ENCODE peak calls at places on chromosomes 2 and 18, in ten cellular contexts. One of them, this sample, is unnamed.

GRCh38 chr2:10333966-10334365 is 31.3 kb downstream of the HPCAL1 start:
- DNase-seq in hepatocyte: no peak
- DNase-seq in spleen: no peak
- DNase-seq in Peyer's patch: no peak
- DNase-seq in heart left ventricle: no peak
- DNase-seq in bronchial epithelial cell: no peak
- DNase-seq in adrenal gland: no peak
- DNase-seq in CD8-positive, alpha-beta memory T cell: no peak
- DNase-seq in endodermal cell: no peak
- DNase-seq in cardiac muscle cell: no peak
- DNase-seq in this sample: no peak

GRCh38 chr2:147777408-147777807 is 67.4 kb upstream of the ACVR2A start:
- DNase-seq in hepatocyte: no peak
- DNase-seq in spleen: no peak
- DNase-seq in Peyer's patch: no peak
- DNase-seq in heart left ventricle: no peak
- DNase-seq in bronchial epithelial cell: no peak
- DNase-seq in adrenal gland: no peak
- DNase-seq in CD8-positive, alpha-beta memory T cell: no peak
- DNase-seq in endodermal cell: no peak
- DNase-seq in cardiac muscle cell: no peak
- DNase-seq in this sample: no peak

GRCh38 chr2:55743583-55743982 is 49.9 kb upstream of the PNPT1 start:
- DNase-seq in hepatocyte: no peak
- DNase-seq in spleen: no peak
- DNase-seq in Peyer's patch: no peak
- DNase-seq in heart left ventricle: no peak
- DNase-seq in bronchial epithelial cell: peak; percentile 54
- DNase-seq in adrenal gland: no peak
- DNase-seq in CD8-positive, alpha-beta memory T cell: no peak
- DNase-seq in endodermal cell: no peak
- DNase-seq in cardiac muscle cell: peak; percentile 69
- DNase-seq in this sample: no peak

GRCh38 chr2:156110890-156111289 is 221.6 kb downstream of the NR4A2 start:
- DNase-seq in hepatocyte: peak; percentile 17
- DNase-seq in spleen: no peak
- DNase-seq in Peyer's patch: peak; percentile 47
- DNase-seq in heart left ventricle: no peak
- DNase-seq in bronchial epithelial cell: peak; percentile 32
- DNase-seq in adrenal gland: no peak
- DNase-seq in CD8-positive, alpha-beta memory T cell: no peak
- DNase-seq in endodermal cell: peak; percentile 88
- DNase-seq in cardiac muscle cell: no peak
- DNase-seq in this sample: no peak

GRCh38 chr2:232320038-232320790 is 58.3 kb upstream of the ALPP start:
- DNase-seq in hepatocyte: no peak
- DNase-seq in spleen: no peak
- DNase-seq in Peyer's patch: no peak
- DNase-seq in heart left ventricle: no peak
- DNase-seq in bronchial epithelial cell: no peak
- DNase-seq in adrenal gland: peak; percentile 2
- DNase-seq in CD8-positive, alpha-beta memory T cell: no peak
- DNase-seq in endodermal cell: peak; percentile 10
- DNase-seq in cardiac muscle cell: peak; percentile 23
- DNase-seq in this sample: peak; percentile 13

GRCh38 chr2:238551091-238551490 is 124.4 kb downstream of the ASB1 start:
- DNase-seq in hepatocyte: no peak
- DNase-seq in spleen: no peak
- DNase-seq in Peyer's patch: no peak
- DNase-seq in heart left ventricle: no peak
- DNase-seq in bronchial epithelial cell: peak; percentile 27
- DNase-seq in adrenal gland: no peak
- DNase-seq in CD8-positive, alpha-beta memory T cell: no peak
- DNase-seq in endodermal cell: no peak
- DNase-seq in cardiac muscle cell: no peak
- DNase-seq in this sample: no peak

GRCh38 chr2:56741601-56742102 is 557.9 kb downstream of the CCDC85A start:
- DNase-seq in hepatocyte: peak; percentile 72
- DNase-seq in spleen: no peak
- DNase-seq in Peyer's patch: no peak
- DNase-seq in heart left ventricle: peak; percentile 40
- DNase-seq in bronchial epithelial cell: peak; percentile 94
- DNase-seq in adrenal gland: peak; percentile 30
- DNase-seq in CD8-positive, alpha-beta memory T cell: no peak
- DNase-seq in endodermal cell: peak; percentile 61
- DNase-seq in cardiac muscle cell: peak; percentile 93
- DNase-seq in this sample: peak; percentile 63

GRCh38 chr2:167196461-167197252 is 308.4 kb downstream of the XIRP2 start:
- DNase-seq in hepatocyte: peak; percentile 9
- DNase-seq in spleen: no peak
- DNase-seq in Peyer's patch: no peak
- DNase-seq in heart left ventricle: peak; percentile 59
- DNase-seq in bronchial epithelial cell: no peak
- DNase-seq in adrenal gland: peak; percentile 35
- DNase-seq in CD8-positive, alpha-beta memory T cell: no peak
- DNase-seq in endodermal cell: no peak
- DNase-seq in cardiac muscle cell: peak; percentile 67
- DNase-seq in this sample: no peak

GRCh38 chr18:58993260-58993659 is 128.6 kb downstream of the ZNF532 start:
- DNase-seq in hepatocyte: no peak
- DNase-seq in spleen: no peak
- DNase-seq in Peyer's patch: no peak
- DNase-seq in heart left ventricle: no peak
- DNase-seq in bronchial epithelial cell: peak; percentile 82
- DNase-seq in adrenal gland: no peak
- DNase-seq in CD8-positive, alpha-beta memory T cell: no peak
- DNase-seq in endodermal cell: no peak
- DNase-seq in cardiac muscle cell: peak; percentile 91
- DNase-seq in this sample: no peak

GRCh38 chr18:58995663-58996062 is 131.0 kb downstream of the ZNF532 start:
- DNase-seq in hepatocyte: no peak
- DNase-seq in spleen: no peak
- DNase-seq in Peyer's patch: no peak
- DNase-seq in heart left ventricle: no peak
- DNase-seq in bronchial epithelial cell: no peak
- DNase-seq in adrenal gland: no peak
- DNase-seq in CD8-positive, alpha-beta memory T cell: no peak
- DNase-seq in endodermal cell: no peak
- DNase-seq in cardiac muscle cell: no peak
- DNase-seq in this sample: no peak

GRCh38 chr18:58997811-58998337 is 133.2 kb downstream of the ZNF532 start:
- DNase-seq in hepatocyte: no peak
- DNase-seq in spleen: no peak
- DNase-seq in Peyer's patch: no peak
- DNase-seq in heart left ventricle: no peak
- DNase-seq in bronchial epithelial cell: peak; percentile 55
- DNase-seq in adrenal gland: no peak
- DNase-seq in CD8-positive, alpha-beta memory T cell: no peak
- DNase-seq in endodermal cell: no peak
- DNase-seq in cardiac muscle cell: peak; percentile 93
- DNase-seq in this sample: peak; percentile 75

GRCh38 chr18:58998421-58999203 is 133.9 kb downstream of the ZNF532 start:
- DNase-seq in hepatocyte: no peak
- DNase-seq in spleen: no peak
- DNase-seq in Peyer's patch: no peak
- DNase-seq in heart left ventricle: peak; percentile 72
- DNase-seq in bronchial epithelial cell: peak; percentile 74
- DNase-seq in adrenal gland: peak; percentile 47
- DNase-seq in CD8-positive, alpha-beta memory T cell: no peak
- DNase-seq in endodermal cell: peak; percentile 27
- DNase-seq in cardiac muscle cell: peak; percentile 88
- DNase-seq in this sample: peak; percentile 79

DNA sequence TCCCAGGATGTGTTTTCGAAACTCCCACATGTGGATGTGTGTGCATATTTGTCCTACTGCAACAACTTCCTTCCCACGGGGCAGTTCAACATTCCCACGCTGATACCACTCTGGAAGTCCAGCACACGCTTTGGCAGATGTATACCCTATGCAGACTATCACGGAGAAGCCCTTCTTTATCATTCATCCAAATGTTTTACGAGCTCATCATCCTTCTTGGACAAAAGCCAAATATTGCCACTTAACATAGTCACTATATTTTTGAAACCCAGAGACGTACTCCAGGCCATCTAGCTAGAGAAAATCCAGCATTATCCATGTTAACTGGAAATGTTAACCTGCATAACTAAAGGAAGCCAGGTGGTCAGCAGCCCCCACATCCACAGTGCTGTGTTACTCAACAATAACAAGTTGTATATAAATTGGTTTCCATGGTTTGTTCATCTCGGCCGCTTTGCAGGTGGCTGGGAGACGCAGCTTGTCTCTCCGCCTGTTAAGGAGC is 131.5 kb downstream of the ZNF532 start:
- DNase-seq in hepatocyte: peak; percentile 19
- DNase-seq in spleen: no peak
- DNase-seq in Peyer's patch: no peak
- DNase-seq in heart left ventricle: peak; percentile 64
- DNase-seq in bronchial epithelial cell: peak; percentile 35
- DNase-seq in adrenal gland: no peak
- DNase-seq in CD8-positive, alpha-beta memory T cell: no peak
- DNase-seq in endodermal cell: no peak
- DNase-seq in cardiac muscle cell: peak; percentile 96
- DNase-seq in this sample: no peak
- H3K4me3 ChIP-seq in hepatocyte: no peak overlapping the region
- H3K4me3 ChIP-seq in spleen: no peak overlapping the region
- H3K4me3 ChIP-seq in Peyer's patch: no peak overlapping the region
- H3K4me3 ChIP-seq in heart left ventricle: no peak overlapping the region
- H3K4me3 ChIP-seq in bronchial epithelial cell: no peak overlapping the region
- H3K4me3 ChIP-seq in adrenal gland: no peak overlapping the region
- H3K4me3 ChIP-seq in CD8-positive, alpha-beta memory T cell: no peak overlapping the region
- H3K4me3 ChIP-seq in endodermal cell: no peak overlapping the region
- H3K4me3 ChIP-seq in cardiac muscle cell: no peak overlapping the region
- H3K4me3 ChIP-seq in this sample: no peak overlapping the region

GRCh38 chr2:165687376-165687775 is 106.7 kb downstream of the GALNT3 start:
- DNase-seq in hepatocyte: no peak
- DNase-seq in spleen: no peak
- DNase-seq in Peyer's patch: no peak
- DNase-seq in heart left ventricle: no peak
- DNase-seq in bronchial epithelial cell: no peak
- DNase-seq in adrenal gland: no peak
- DNase-seq in CD8-positive, alpha-beta memory T cell: no peak
- DNase-seq in endodermal cell: no peak
- DNase-seq in cardiac muscle cell: no peak
- DNase-seq in this sample: no peak
- H3K27me3 ChIP-seq in hepatocyte: no peaks in the 10 kb centered on the region
- H3K27me3 ChIP-seq in spleen: no peaks in the 10 kb centered on the region
- H3K27me3 ChIP-seq in Peyer's patch: no peaks in the 10 kb centered on the region
- H3K27me3 ChIP-seq in heart left ventricle: no peaks in the 10 kb centered on the region
- H3K27me3 ChIP-seq in bronchial epithelial cell: no peaks in the 10 kb centered on the region
- H3K27me3 ChIP-seq in adrenal gland: no peaks in the 10 kb centered on the region
- H3K27me3 ChIP-seq in CD8-positive, alpha-beta memory T cell: no peaks in the 10 kb centered on the region
- H3K27me3 ChIP-seq in endodermal cell: no peaks in the 10 kb centered on the region
- H3K27me3 ChIP-seq in cardiac muscle cell: no peaks in the 10 kb centered on the region
- H3K27me3 ChIP-seq in this sample: no peaks in the 10 kb centered on the region

GRCh38 chr2:23492337-23492675 is 107.3 kb downstream of the KLHL29 start:
- DNase-seq in hepatocyte: no peak
- DNase-seq in spleen: peak; percentile 46
- DNase-seq in Peyer's patch: no peak
- DNase-seq in heart left ventricle: no peak
- DNase-seq in bronchial epithelial cell: no peak
- DNase-seq in adrenal gland: no peak
- DNase-seq in CD8-positive, alpha-beta memory T cell: no peak
- DNase-seq in endodermal cell: no peak
- DNase-seq in cardiac muscle cell: no peak
- DNase-seq in this sample: no peak

GRCh38 chr2:23491622-23492336 is 106.8 kb downstream of the KLHL29 start:
- DNase-seq in hepatocyte: no peak
- DNase-seq in spleen: peak; percentile 70
- DNase-seq in Peyer's patch: no peak
- DNase-seq in heart left ventricle: no peak
- DNase-seq in bronchial epithelial cell: no peak
- DNase-seq in adrenal gland: no peak
- DNase-seq in CD8-positive, alpha-beta memory T cell: no peak
- DNase-seq in endodermal cell: no peak
- DNase-seq in cardiac muscle cell: no peak
- DNase-seq in this sample: no peak

GRCh38 chr2:23493849-23494248 is 108.9 kb downstream of the KLHL29 start:
- DNase-seq in hepatocyte: no peak
- DNase-seq in spleen: no peak
- DNase-seq in Peyer's patch: no peak
- DNase-seq in heart left ventricle: no peak
- DNase-seq in bronchial epithelial cell: no peak
- DNase-seq in adrenal gland: no peak
- DNase-seq in CD8-positive, alpha-beta memory T cell: no peak
- DNase-seq in endodermal cell: no peak
- DNase-seq in cardiac muscle cell: no peak
- DNase-seq in this sample: no peak

GRCh38 chr2:23495661-23496114 is 110.7 kb downstream of the KLHL29 start:
- DNase-seq in hepatocyte: no peak
- DNase-seq in spleen: peak; percentile 67
- DNase-seq in Peyer's patch: no peak
- DNase-seq in heart left ventricle: peak; percentile 52
- DNase-seq in bronchial epithelial cell: no peak
- DNase-seq in adrenal gland: no peak
- DNase-seq in CD8-positive, alpha-beta memory T cell: no peak
- DNase-seq in endodermal cell: no peak
- DNase-seq in cardiac muscle cell: peak; percentile 30
- DNase-seq in this sample: no peak

GRCh38 chr2:23492941-23493340 is 108.0 kb downstream of the KLHL29 start:
- DNase-seq in hepatocyte: no peak
- DNase-seq in spleen: peak; percentile 56
- DNase-seq in Peyer's patch: no peak
- DNase-seq in heart left ventricle: no peak
- DNase-seq in bronchial epithelial cell: peak; percentile 96
- DNase-seq in adrenal gland: peak; percentile 61
- DNase-seq in CD8-positive, alpha-beta memory T cell: no peak
- DNase-seq in endodermal cell: peak; percentile 69
- DNase-seq in cardiac muscle cell: no peak
- DNase-seq in this sample: no peak
- H3K4me3 ChIP-seq in hepatocyte: no peak overlapping the region
- H3K4me3 ChIP-seq in spleen: no peak overlapping the region
- H3K4me3 ChIP-seq in Peyer's patch: no peak overlapping the region
- H3K4me3 ChIP-seq in heart left ventricle: no peak overlapping the region
- H3K4me3 ChIP-seq in bronchial epithelial cell: no peak overlapping the region
- H3K4me3 ChIP-seq in adrenal gland: no peak overlapping the region
- H3K4me3 ChIP-seq in CD8-positive, alpha-beta memory T cell: no peak overlapping the region
- H3K4me3 ChIP-seq in endodermal cell: no peak overlapping the region
- H3K4me3 ChIP-seq in cardiac muscle cell: no peak overlapping the region
- H3K4me3 ChIP-seq in this sample: no peak overlapping the region

DNA sequence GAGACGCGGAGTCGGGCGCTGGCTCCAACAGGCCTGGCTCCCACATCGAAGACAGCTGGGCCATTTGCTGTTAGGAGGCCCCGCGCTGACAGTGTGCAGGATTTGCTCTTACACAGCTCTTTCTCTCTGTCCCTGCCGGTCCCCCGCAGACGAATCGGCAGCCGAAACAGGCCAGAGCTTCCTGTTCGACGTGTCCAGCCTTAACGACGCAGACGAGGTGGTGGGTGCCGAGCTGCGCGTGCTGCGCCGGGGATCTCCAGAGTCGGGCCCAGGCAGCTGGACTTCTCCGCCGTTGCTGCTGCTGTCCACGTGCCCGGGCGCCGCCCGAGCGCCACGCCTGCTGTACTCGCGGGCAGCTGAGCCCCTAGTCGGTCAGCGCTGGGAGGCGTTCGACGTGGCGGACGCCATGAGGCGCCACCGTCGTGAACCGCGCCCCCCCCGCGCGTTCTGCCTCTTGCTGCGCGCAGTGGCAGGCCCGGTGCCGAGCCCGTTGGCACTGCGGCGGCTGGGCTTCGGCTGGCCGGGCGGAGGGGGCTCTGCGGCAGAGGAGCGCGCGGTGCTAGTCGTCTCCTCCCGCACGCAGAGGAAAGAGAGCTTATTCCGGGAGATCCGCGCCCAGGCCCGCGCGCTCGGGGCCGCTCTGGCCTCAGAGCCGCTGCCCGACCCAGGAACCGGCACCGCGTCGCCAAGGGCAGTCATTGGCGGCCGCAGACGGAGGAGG is 3.5 kb downstream of the GDF7 start:
- DNase-seq in hepatocyte: no peak
- DNase-seq in spleen: no peak
- DNase-seq in Peyer's patch: peak; percentile 49
- DNase-seq in heart left ventricle: no peak
- DNase-seq in bronchial epithelial cell: no peak
- DNase-seq in adrenal gland: no peak
- DNase-seq in CD8-positive, alpha-beta memory T cell: no peak
- DNase-seq in endodermal cell: peak; percentile 75
- DNase-seq in cardiac muscle cell: peak; percentile 26
- DNase-seq in this sample: peak; percentile 63
- H3K27me3 ChIP-seq in hepatocyte: peaks cover 84% of the 10 kb centered on the region
- H3K27me3 ChIP-seq in spleen: peaks cover 74% of the 10 kb centered on the region
- H3K27me3 ChIP-seq in Peyer's patch: peaks cover 54% of the 10 kb centered on the region
- H3K27me3 ChIP-seq in heart left ventricle: peaks cover 77% of the 10 kb centered on the region
- H3K27me3 ChIP-seq in bronchial epithelial cell: peaks cover 24% of the 10 kb centered on the region
- H3K27me3 ChIP-seq in adrenal gland: peaks cover 58% of the 10 kb centered on the region
- H3K27me3 ChIP-seq in CD8-positive, alpha-beta memory T cell: peaks cover 49% of the 10 kb centered on the region
- H3K27me3 ChIP-seq in endodermal cell: peaks cover 91% of the 10 kb centered on the region
- H3K27me3 ChIP-seq in cardiac muscle cell: peaks cover 94% of the 10 kb centered on the region
- H3K27me3 ChIP-seq in this sample: peaks cover 3% of the 10 kb centered on the region